ENCODE peak calls at places on chromosomes 16 and 17, in six cellular contexts. P is GM23248; D is neural progenitor cell; V is CD8-positive, alpha-beta memory T cell; L is fibroblast of lung; O is aorta. H is an unnamed sample.

GRCh38 chr17:13931752-13932477 is 137.4 kb upstream of the COX10 start:
- DNase-seq in L (peak; percentile 57), P (peak; percentile 93), V (no peak), O (no peak), D (no peak), H (no peak)

GRCh38 chr17:81566461-81567126 is 14.4 kb upstream of the FAAP100 start:
- DNase-seq in P (peak; percentile 98), O (peak; percentile 88), L (peak; percentile 98), D (no peak), V (no peak), H (peak; percentile 85)

GRCh38 chr16:27597361-27597760 is 47.4 kb downstream of the KATNIP start:
- DNase-seq in D (no peak), V (no peak), O (no peak), L (no peak), P (no peak), H (no peak)

GRCh38 chr16:22075043-22075757 is 17.1 kb upstream of the VWA3A start:
- DNase-seq in O (no peak), V (no peak), P (peak; percentile 39), L (peak; percentile 36), D (no peak), H (no peak)

GRCh38 chr16:12719972-12720371 is 83.7 kb downstream of the CPPED1 start:
- DNase-seq in O (no peak), P (no peak), D (no peak), V (no peak), L (no peak), H (no peak)

GRCh38 chr17:21003007-21003621 is 39.7 kb downstream of the USP22 start:
- DNase-seq in D (no peak), P (no peak), V (no peak), L (no peak), O (no peak), H (no peak)

GRCh38 chr16:81940781-81941560 is 70.3 kb downstream of the SDR42E1 start:
- DNase-seq in P (peak; percentile 81), O (no peak), D (peak; percentile 16), L (peak; percentile 87), V (no peak), H (peak; percentile 4)

GRCh38 chr16:82735696-82736095 is 108.9 kb downstream of the CDH13 start:
- DNase-seq in O (no peak), D (no peak), P (no peak), V (no peak), L (peak; percentile 80), H (no peak)

GRCh38 chr16:52318259-52319008 is 228.5 kb downstream of the TOX3 start:
- DNase-seq in V (no peak), O (no peak), P (no peak), D (peak; percentile 34), L (no peak), H (no peak)

GRCh38 chr17:33778505-33779398 is 476.3 kb upstream of the CCL2 start:
- DNase-seq in L (peak; percentile 45), P (peak; percentile 70), D (peak; percentile 65), O (no peak), V (no peak), H (peak; percentile 16)

GRCh38 chr17:53135969-53136368 is 686.8 kb upstream of the KIF2B start:
- DNase-seq in L (no peak), P (no peak), O (no peak), V (no peak), D (no peak), H (no peak)

GRCh38 chr16:30131869-30132475 is 9.0 kb upstream of the MAPK3 start:
- DNase-seq in D (no peak), V (no peak), P (no peak), O (no peak), L (no peak), H (no peak)

GRCh38 chr17:40356906-40357861 is 7.4 kb downstream of the GJD3 start:
- DNase-seq in L (no peak), V (no peak), O (no peak), P (no peak), D (no peak), H (no peak)

GRCh38 chr17:63041722-63042121 is 75.7 kb downstream of the TANC2 start:
- DNase-seq in V (no peak), L (no peak), O (no peak), D (no peak), P (no peak), H (no peak)

GRCh38 chr17:63476857-63477470 is at the start of gene ACE:
- DNase-seq in O (no peak), V (peak; percentile 30), P (peak; percentile 65), D (peak; percentile 76), L (peak; percentile 32), H (no peak)

GRCh38 chr17:66582373-66583111 is 252.4 kb upstream of the CACNG5 start:
- DNase-seq in P (no peak), V (no peak), L (no peak), D (no peak), O (no peak), H (no peak)

GRCh38 chr16:79784007-79784406 is 183.5 kb upstream of the MAF start:
- DNase-seq in L (no peak), D (no peak), O (no peak), P (no peak), V (no peak), H (no peak)

GRCh38 chr16:51922476-51922875 is 624.5 kb downstream of the TOX3 start:
- DNase-seq in L (no peak), O (no peak), V (no peak), P (no peak), D (no peak), H (no peak)

GRCh38 chr17:4908711-4909496 is 6.0 kb upstream of the CHRNE start:
- DNase-seq in V (peak; percentile 54), O (peak; percentile 94), D (peak; percentile 93), P (peak; percentile 96), L (peak; percentile 83), H (peak; percentile 75)

GRCh38 chr16:75385507-75386152 is 47.7 kb downstream of the CFDP1 start:
- DNase-seq in P (peak; percentile 93), O (no peak), D (peak; percentile 66), L (peak; percentile 80), V (no peak), H (peak; percentile 43)

GRCh38 chr17:52011070-52011469 is 147.4 kb downstream of the CA10 start:
- DNase-seq in V (no peak), O (no peak), L (no peak), D (no peak), P (no peak), H (no peak)

GRCh38 chr17:75102385-75102821 is 7.4 kb upstream of the ARMC7 start:
- DNase-seq in D (no peak), O (no peak), P (no peak), L (no peak), V (no peak), H (no peak)

GRCh38 chr17:74430706-74431567 is 951 bp upstream of the GPRC5C start:
- DNase-seq in V (no peak), D (peak; percentile 75), P (peak; percentile 85), L (peak; percentile 86), O (peak; percentile 94), H (peak; percentile 98)

GRCh38 chr17:4772235-4772613 is 538 bp downstream of the TM4SF5 start:
- DNase-seq in O (peak; percentile 53), V (no peak), L (no peak), P (no peak), D (no peak), H (no peak)

GRCh38 chr17:83067718-83068261 is 11.6 kb upstream of the METRNL start:
- DNase-seq in P (peak; percentile 61), D (peak; percentile 57), O (peak; percentile 76), L (no peak), V (no peak), H (no peak)

GRCh38 chr17:21677911-21678310 is 14.4 kb upstream of the KCNJ18 start:
- DNase-seq in P (no peak), V (no peak), D (no peak), L (no peak), O (peak; percentile 63), H (no peak)

GRCh38 chr17:3554440-3554839 is 3.2 kb downstream of the TRPV3 start:
- DNase-seq in O (no peak), D (no peak), L (no peak), P (no peak), V (no peak), H (no peak)

GRCh38 chr16:14321542-14321941 is 250.4 kb downstream of the MRTFB start:
- DNase-seq in L (no peak), V (no peak), P (no peak), O (no peak), D (no peak), H (no peak)

GRCh38 chr17:2253768-2254406 is 49.7 kb downstream of the SMG6 start:
- DNase-seq in V (no peak), O (no peak), L (no peak), P (no peak), D (no peak), H (no peak)

GRCh38 chr16:86294535-86294934 is 215.8 kb upstream of the FOXF1 start:
- DNase-seq in L (no peak), D (no peak), O (no peak), V (no peak), P (no peak), H (no peak)
- H3K27me3 ChIP-seq in L (no peaks in the 10 kb centered on the region), D (peaks cover 97% of the 10 kb centered on the region), O (peaks cover 4% of the 10 kb centered on the region), V (peaks cover 9% of the 10 kb centered on the region), P (peaks cover 89% of the 10 kb centered on the region), H (peaks cover 80% of the 10 kb centered on the region)

GRCh38 chr17:78081551-78081950 is 47.0 kb downstream of the TMC6 start:
- DNase-seq in D (no peak), L (no peak), V (no peak), P (no peak), O (no peak), H (no peak)
- H3K36me3 ChIP-seq in D (peaks cover 4% of the 10 kb centered on the region), L (peaks cover 6% of the 10 kb centered on the region), V (peaks cover 51% of the 10 kb centered on the region), P (peaks cover 12% of the 10 kb centered on the region), O (peaks cover 11% of the 10 kb centered on the region), H (no peaks in the 10 kb centered on the region)

GRCh38 chr17:48637323-48638260 is 11.4 kb upstream of the HOXB9 start:
- DNase-seq in V (no peak), D (no peak), L (peak; percentile 68), O (peak; percentile 31), P (peak; percentile 97), H (peak; percentile 85)

GRCh38 chr17:48640858-48641180 is 14.7 kb upstream of the HOXB9 start:
- DNase-seq in L (no peak), P (no peak), D (no peak), O (no peak), V (no peak), H (no peak)

GRCh38 chr17:48639982-48640857 is 14.1 kb upstream of the HOXB9 start:
- DNase-seq in P (no peak), O (no peak), D (no peak), L (no peak), V (no peak), H (no peak)

GRCh38 chr17:48641541-48642058 is 15.4 kb upstream of the HOXB9 start:
- DNase-seq in V (no peak), P (no peak), D (peak; percentile 40), L (no peak), O (no peak), H (no peak)

DNA sequence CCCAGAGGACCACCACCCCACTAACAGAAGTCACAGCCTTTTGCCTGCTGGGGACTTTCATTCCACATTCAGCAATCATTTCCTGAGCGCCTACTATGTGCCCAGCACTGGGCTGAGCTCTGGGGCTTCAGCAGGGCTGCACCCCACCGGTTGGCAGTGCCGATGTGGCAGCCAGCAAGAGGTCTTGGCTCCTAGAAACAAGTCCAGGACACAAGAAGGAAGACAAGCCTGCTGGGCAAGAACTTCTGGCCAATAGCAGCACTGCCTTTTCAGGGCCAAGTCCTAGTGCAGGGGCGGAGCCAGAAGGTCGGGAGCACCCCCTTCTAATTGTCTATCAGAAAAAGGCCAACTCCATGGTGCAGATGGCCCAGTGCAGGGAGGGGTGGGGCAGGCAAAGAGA is 13.0 kb upstream of the HOXB9 start:
- DNase-seq in O (no peak), L (no peak), V (no peak), D (no peak), P (no peak), H (no peak)
- H3K27me3 ChIP-seq in O (peaks cover 2% of the 10 kb centered on the region), L (peaks cover 94% of the 10 kb centered on the region), V (peaks cover 48% of the 10 kb centered on the region), D (peaks cover 100% of the 10 kb centered on the region), P (peaks cover 87% of the 10 kb centered on the region), H (no peaks in the 10 kb centered on the region)

GRCh38 chr17:6633263-6633662 is 7.2 kb downstream of the KIAA0753 start:
- DNase-seq in L (no peak), O (no peak), P (no peak), V (no peak), D (no peak), H (no peak)
- H3K36me3 ChIP-seq in L (peaks cover 7% of the 10 kb centered on the region), O (no peaks in the 10 kb centered on the region), P (peaks cover 45% of the 10 kb centered on the region), V (peaks cover 15% of the 10 kb centered on the region), D (peaks cover 18% of the 10 kb centered on the region), H (no peaks in the 10 kb centered on the region)